ENCODE peak calls at places on chromosomes 12 and 14, in five cellular contexts. G is heart right ventricle, J is left lung, W is K562, C is ovary. R is an unnamed sample.

GRCh38 chr12:102394200-102394599 is 86.2 kb downstream of the IGF1 start:
- DNase-seq in G (no peak), J (no peak), W (no peak), C (no peak), R (no peak)

GRCh38 chr14:32129124-32129523 is 52.0 kb downstream of the ARHGAP5 start:
- DNase-seq in G (no peak), J (no peak), W (no peak), C (no peak), R (no peak)

GRCh38 chr12:49808686-49809368 is 19.4 kb downstream of the NCKAP5L start:
- DNase-seq in G (peak), J (no peak), W (no peak), C (peak), R (peak)

GRCh38 chr12:69570000-69570516 is 15.2 kb upstream of the CCT2 start:
- DNase-seq in G (no peak), J (no peak), W (no peak), C (no peak), R (no peak)

GRCh38 chr12:70794131-70794530 is 126.4 kb downstream of the PTPRR start:
- DNase-seq in G (no peak), J (no peak), W (no peak), C (no peak), R (no peak)

GRCh38 chr14:68016243-68016914 is 196.8 kb downstream of the RAD51B start:
- DNase-seq in G (no peak), J (no peak), W (no peak), C (no peak), R (no peak)

GRCh38 chr12:57240926-57241555 is 9.9 kb downstream of the STAC3 start:
- DNase-seq in G (no peak), J (no peak), W (no peak), C (no peak), R (no peak)

GRCh38 chr14:65251213-65251612 is 148.9 kb upstream of the MAX start:
- DNase-seq in G (no peak), J (no peak), W (no peak), C (no peak), R (peak)

GRCh38 chr12:69936214-69936731 is 111.2 kb downstream of the MYRFL start:
- DNase-seq in G (no peak), J (peak), W (no peak), C (no peak), R (no peak)

GRCh38 chr14:91835920-91836843 is 31.2 kb downstream of the TC2N start:
- DNase-seq in G (peak), J (peak), W (peak), C (peak), R (peak)

GRCh38 chr12:26853303-26854027 is 20.5 kb upstream of the ITPR2 start:
- DNase-seq in G (peak), J (peak), W (peak), C (peak), R (peak)

GRCh38 chr12:20463920-20464524 is 95.7 kb downstream of the PDE3A start:
- DNase-seq in G (no peak), J (no peak), W (no peak), C (no peak), R (no peak)

GRCh38 chr14:37708481-37708880 is 113.1 kb downstream of the TTC6 start:
- DNase-seq in G (no peak), J (no peak), W (no peak), C (no peak), R (no peak)

GRCh38 chr12:121536058-121536928 is 44.5 kb downstream of the KDM2B start:
- DNase-seq in G (peak), J (peak), W (peak), C (peak), R (peak)

GRCh38 chr12:27696293-27696652 is at the start of gene REP15:
- DNase-seq in G (no peak), J (no peak), W (no peak), C (no peak), R (no peak)

DNA sequence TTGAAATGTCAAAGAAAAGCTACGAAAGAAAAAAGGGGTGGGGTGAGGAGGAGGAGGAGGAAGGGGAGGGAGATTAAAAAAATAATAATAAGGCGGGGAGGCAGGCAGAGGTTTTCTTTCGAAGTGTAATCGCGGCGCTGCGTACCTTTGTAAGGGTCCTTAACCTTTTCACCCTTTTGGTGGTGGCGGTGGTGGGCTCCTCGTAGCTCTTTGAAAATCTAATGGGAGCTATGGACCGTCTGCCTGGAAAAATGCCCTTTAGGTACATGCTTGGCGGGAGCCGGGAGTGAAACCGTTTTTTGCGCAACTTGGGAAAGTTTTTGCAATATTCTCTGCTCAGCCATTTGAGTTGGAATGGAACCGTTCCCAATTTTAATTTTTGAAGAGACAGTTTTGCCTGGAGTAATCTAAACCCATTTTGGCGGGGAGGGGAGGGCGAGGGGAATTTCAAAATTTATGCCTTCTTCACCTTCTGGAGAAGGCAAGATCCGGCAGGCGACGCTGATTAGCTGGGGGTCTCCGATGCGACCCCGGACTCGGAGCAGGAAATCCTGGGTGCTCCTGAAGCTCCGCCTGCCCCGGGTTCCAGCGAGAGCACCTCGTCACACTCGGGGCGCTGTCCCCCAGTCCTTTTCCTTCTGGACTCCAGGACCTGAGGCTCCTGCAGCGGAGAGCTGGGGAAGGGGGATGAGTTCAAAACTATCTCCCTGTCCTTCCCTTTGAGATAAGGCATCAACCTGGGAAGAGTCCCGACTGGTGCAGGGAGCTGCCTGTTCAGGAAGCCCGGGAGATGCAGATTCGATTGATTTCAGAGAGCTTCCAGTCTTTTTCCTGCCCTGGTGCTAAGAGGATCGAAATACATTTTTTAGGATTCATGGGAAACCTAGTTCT is 74.6 kb upstream of the TBX5 start:
- DNase-seq in G (no peak), J (no peak), W (no peak), C (no peak), R (no peak)
- H3K4me3 ChIP-seq in G (peak), J (peak), W (no peak), C (no peak), R (no peak)

GRCh38 chr14:71261206-71261605 is 353.9 kb downstream of the PCNX1 start:
- DNase-seq in G (no peak), J (no peak), W (no peak), C (no peak), R (no peak)
- H3K4me3 ChIP-seq in G (no peak), J (no peak), W (no peak), C (no peak), R (no peak)

GRCh38 chr12:15783288-15783687 is 5.9 kb downstream of the EPS8 start:
- DNase-seq in G (no peak), J (no peak), W (no peak), C (no peak), R (no peak)
- H3K4me3 ChIP-seq in G (no peak), J (no peak), W (no peak), C (no peak), R (no peak)

GRCh38 chr12:54697836-54698235 is 49.7 kb upstream of the DCD start:
- DNase-seq in G (no peak), J (no peak), W (no peak), C (no peak), R (no peak)

GRCh38 chr12:54704187-54704586 is 56.0 kb upstream of the DCD start:
- DNase-seq in G (no peak), J (no peak), W (no peak), C (no peak), R (no peak)

GRCh38 chr12:54701940-54702592 is 53.9 kb upstream of the DCD start:
- DNase-seq in G (no peak), J (no peak), W (peak), C (no peak), R (peak)

DNA sequence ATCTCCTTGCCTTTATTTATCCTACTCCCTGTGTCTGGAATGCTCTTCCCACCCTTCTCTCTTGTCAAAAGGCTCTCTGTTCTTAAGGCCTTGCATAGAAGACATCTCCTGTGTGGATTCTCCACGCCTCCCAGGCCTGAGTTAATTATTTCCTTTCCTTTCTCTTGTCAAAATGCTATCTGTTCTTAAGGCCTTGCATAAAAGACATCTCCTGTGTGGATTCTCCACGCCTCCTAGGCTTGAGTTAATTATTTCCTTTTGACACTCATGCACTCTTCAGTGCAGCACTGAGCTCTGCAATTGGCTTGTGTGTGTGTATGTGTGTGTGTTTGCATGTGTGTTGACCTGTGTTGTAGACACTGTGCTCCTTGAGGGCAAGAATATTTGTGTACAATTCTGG is 52.1 kb upstream of the DCD start:
- DNase-seq in G (no peak), J (no peak), W (no peak), C (no peak), R (no peak)
- H3K4me3 ChIP-seq in G (no peak), J (no peak), W (no peak), C (no peak), R (no peak)

GRCh38 chr14:39265032-39265431 is 31.3 kb downstream of the MIA2 start:
- DNase-seq in G (no peak), J (no peak), W (no peak), C (no peak), R (peak)
- H3K4me3 ChIP-seq in G (peak), J (no peak), W (no peak), C (no peak), R (no peak)

GRCh38 chr12:3186546-3187237 is 109.5 kb downstream of the TSPAN9 start:
- DNase-seq in G (no peak), J (no peak), W (no peak), C (no peak), R (no peak)
- H3K4me3 ChIP-seq in G (no peak), J (no peak), W (no peak), C (no peak), R (no peak)

GRCh38 chr12:104317538-104318210 is 14.1 kb downstream of the EID3 start:
- DNase-seq in G (no peak), J (no peak), W (no peak), C (no peak), R (no peak)

GRCh38 chr12:104320627-104321024 is 17.1 kb downstream of the EID3 start:
- DNase-seq in G (no peak), J (no peak), W (no peak), C (no peak), R (no peak)

GRCh38 chr12:104321949-104322348 is 18.4 kb downstream of the EID3 start:
- DNase-seq in G (no peak), J (no peak), W (no peak), C (no peak), R (no peak)

GRCh38 chr12:104319028-104319427 is 15.5 kb downstream of the EID3 start:
- DNase-seq in G (no peak), J (no peak), W (no peak), C (no peak), R (no peak)

GRCh38 chr12:104319918-104320626 is 16.5 kb downstream of the EID3 start:
- DNase-seq in G (no peak), J (no peak), W (no peak), C (no peak), R (no peak)
- H3K4me3 ChIP-seq in G (no peak), J (no peak), W (no peak), C (no peak), R (no peak)

DNA sequence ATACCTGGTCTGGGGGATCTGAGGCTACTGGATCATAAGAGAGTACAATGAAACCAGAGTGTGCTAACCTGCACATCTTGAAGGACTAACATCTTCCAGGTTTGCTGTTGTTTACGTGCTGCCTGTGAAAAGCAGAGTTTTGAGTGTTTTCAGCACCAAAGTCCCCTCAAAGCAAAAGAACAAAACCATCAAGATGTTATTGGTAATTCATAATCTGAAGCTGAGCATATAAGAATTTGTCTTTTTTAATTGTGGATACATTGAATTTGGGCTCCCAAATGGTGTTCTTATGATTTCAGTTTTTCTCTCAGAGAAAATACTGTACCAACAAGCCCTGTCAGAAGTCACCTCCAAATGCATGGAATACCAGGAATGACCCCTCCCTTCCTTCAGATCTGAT is 110.2 kb downstream of the BTG1 start:
- DNase-seq in G (no peak), J (no peak), W (no peak), C (no peak), R (no peak)
- H3K4me3 ChIP-seq in G (no peak), J (peak), W (no peak), C (no peak), R (no peak)